ENCODE peak calls at places on chromosomes 3 and 15, in four cellular contexts. One of them, this sample, is unnamed. For H3K4me1, the result is how much of the 10 kb centered on the place peaks cover.

GRCh38 chr3:17951241-17951640 is 208.8 kb upstream of the TBC1D5 start:
- DNase-seq in H9: no peak
- DNase-seq in neuronal stem cell: no peak
- DNase-seq in IMR-90: no peak
- DNase-seq in this sample: no peak

GRCh38 chr15:92430067-92430435 is 36.4 kb downstream of the ST8SIA2 start:
- DNase-seq in H9: no peak
- DNase-seq in neuronal stem cell: no peak
- DNase-seq in IMR-90: no peak
- DNase-seq in this sample: peak

GRCh38 chr3:161500057-161500836 is 3.6 kb downstream of the OTOL1 start:
- DNase-seq in H9: no peak
- DNase-seq in neuronal stem cell: no peak
- DNase-seq in IMR-90: no peak
- DNase-seq in this sample: no peak

GRCh38 chr15:39629376-39629775 is 48.5 kb downstream of the THBS1 start:
- DNase-seq in H9: no peak
- DNase-seq in neuronal stem cell: no peak
- DNase-seq in IMR-90: peak
- DNase-seq in this sample: no peak

GRCh38 chr3:52829906-52830463 is 487 bp downstream of the ITIH4 start:
- DNase-seq in H9: no peak
- DNase-seq in neuronal stem cell: no peak
- DNase-seq in IMR-90: no peak
- DNase-seq in this sample: no peak

GRCh38 chr3:126342991-126343661 is 14.1 kb downstream of the KLF15 start:
- DNase-seq in H9: peak
- DNase-seq in neuronal stem cell: peak
- DNase-seq in IMR-90: peak
- DNase-seq in this sample: peak

GRCh38 chr3:185721970-185722369 is 102.9 kb downstream of the IGF2BP2 start:
- DNase-seq in H9: no peak
- DNase-seq in neuronal stem cell: no peak
- DNase-seq in IMR-90: no peak
- DNase-seq in this sample: no peak

GRCh38 chr3:13638927-13639326 is 90.0 kb downstream of the FBLN2 start:
- DNase-seq in H9: no peak
- DNase-seq in neuronal stem cell: no peak
- DNase-seq in IMR-90: no peak
- DNase-seq in this sample: no peak

GRCh38 chr3:138834359-138835176 is at the start of gene PIK3CB:
- DNase-seq in H9: peak
- DNase-seq in neuronal stem cell: peak
- DNase-seq in IMR-90: peak
- DNase-seq in this sample: peak

GRCh38 chr3:14379842-14380241 is 22.6 kb upstream of the SLC6A6 start:
- DNase-seq in H9: no peak
- DNase-seq in neuronal stem cell: no peak
- DNase-seq in IMR-90: no peak
- DNase-seq in this sample: no peak

GRCh38 chr3:52934626-52935530 is 37.5 kb upstream of the STIMATE start:
- DNase-seq in H9: peak
- DNase-seq in neuronal stem cell: peak
- DNase-seq in IMR-90: peak
- DNase-seq in this sample: peak

GRCh38 chr3:187807086-187807862 is 62.0 kb upstream of the BCL6 start:
- DNase-seq in H9: no peak
- DNase-seq in neuronal stem cell: no peak
- DNase-seq in IMR-90: peak
- DNase-seq in this sample: no peak

GRCh38 chr3:474828-475227 is 278.3 kb downstream of the CHL1 start:
- DNase-seq in H9: no peak
- DNase-seq in neuronal stem cell: no peak
- DNase-seq in IMR-90: no peak
- DNase-seq in this sample: peak

GRCh38 chr3:25820372-25820771 is 30.5 kb downstream of the OXSM start:
- DNase-seq in H9: peak
- DNase-seq in neuronal stem cell: no peak
- DNase-seq in IMR-90: peak
- DNase-seq in this sample: peak

GRCh38 chr15:33068531-33068990 is 126.0 kb downstream of the FMN1 start:
- DNase-seq in H9: peak
- DNase-seq in neuronal stem cell: no peak
- DNase-seq in IMR-90: no peak
- DNase-seq in this sample: peak

GRCh38 chr15:76285241-76285825 is 25.9 kb downstream of the ETFA start:
- DNase-seq in H9: no peak
- DNase-seq in neuronal stem cell: no peak
- DNase-seq in IMR-90: peak
- DNase-seq in this sample: no peak

GRCh38 chr3:28940530-28940929 is 340.3 kb upstream of the RBMS3 start:
- DNase-seq in H9: no peak
- DNase-seq in neuronal stem cell: no peak
- DNase-seq in IMR-90: peak
- DNase-seq in this sample: no peak

GRCh38 chr3:134807189-134807588 is 12.1 kb downstream of the EPHB1 start:
- DNase-seq in H9: no peak
- DNase-seq in neuronal stem cell: no peak
- DNase-seq in IMR-90: no peak
- DNase-seq in this sample: no peak

GRCh38 chr3:134802428-134803050 is 7.5 kb downstream of the EPHB1 start:
- DNase-seq in H9: no peak
- DNase-seq in neuronal stem cell: no peak
- DNase-seq in IMR-90: no peak
- DNase-seq in this sample: no peak

GRCh38 chr3:134803652-134804051 is 8.6 kb downstream of the EPHB1 start:
- DNase-seq in H9: no peak
- DNase-seq in neuronal stem cell: no peak
- DNase-seq in IMR-90: no peak
- DNase-seq in this sample: no peak

GRCh38 chr3:134803051-134803505 is 8.0 kb downstream of the EPHB1 start:
- DNase-seq in H9: no peak
- DNase-seq in neuronal stem cell: no peak
- DNase-seq in IMR-90: no peak
- DNase-seq in this sample: no peak

GRCh38 chr3:134804508-134805480 is 9.7 kb downstream of the EPHB1 start:
- DNase-seq in H9: no peak
- DNase-seq in neuronal stem cell: no peak
- DNase-seq in IMR-90: no peak
- DNase-seq in this sample: no peak
- H3K4me1 ChIP-seq in H9: under half
- H3K4me1 ChIP-seq in neuronal stem cell: under half
- H3K4me1 ChIP-seq in IMR-90: under half
- H3K4me1 ChIP-seq in this sample: under half

DNA sequence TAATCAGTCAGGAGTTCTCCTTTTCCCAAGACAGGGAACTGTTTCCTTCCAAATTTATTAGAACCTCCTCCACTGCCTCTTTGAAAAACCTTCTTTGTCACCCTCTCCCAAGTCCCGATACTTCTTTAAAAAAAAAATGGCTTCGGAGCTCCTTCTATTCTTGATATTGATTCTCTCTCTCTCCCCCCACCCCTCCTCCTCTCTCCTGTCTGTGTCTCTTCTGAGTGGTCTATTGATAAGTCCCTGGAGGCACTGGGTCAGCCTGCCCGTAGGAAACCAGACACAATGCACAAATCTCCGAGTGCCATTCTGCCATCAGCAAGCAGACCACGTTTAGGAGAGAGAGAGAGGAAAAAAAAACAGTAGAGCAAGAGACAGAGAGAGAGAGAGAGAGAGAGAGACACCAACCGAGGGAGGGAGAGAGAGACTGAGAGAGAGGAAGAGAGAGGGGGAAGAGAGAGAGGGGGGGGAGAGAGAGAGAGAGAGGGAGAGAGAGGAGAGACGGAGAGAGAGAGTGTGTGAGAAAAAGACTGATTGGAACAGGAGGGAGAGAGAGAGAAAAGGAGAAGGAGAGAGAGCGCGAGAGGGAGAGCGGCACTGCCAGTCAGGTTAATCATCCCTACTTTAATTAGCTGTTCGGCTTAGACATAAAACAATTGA is 160.9 kb downstream of the TIGIT start:
- DNase-seq in H9: no peak
- DNase-seq in neuronal stem cell: peak
- DNase-seq in IMR-90: no peak
- DNase-seq in this sample: peak
- H2BK15ac ChIP-seq in H9: no peak
- H2BK15ac ChIP-seq in neuronal stem cell: no peak
- H2BK15ac ChIP-seq in IMR-90: no peak
- H2BK15ac ChIP-seq in this sample: no peak

GRCh38 chr3:112140584-112140983 is 7.5 kb upstream of the GCSAM start:
- DNase-seq in H9: no peak
- DNase-seq in neuronal stem cell: no peak
- DNase-seq in IMR-90: no peak
- DNase-seq in this sample: no peak

GRCh38 chr3:112134335-112135124 is 1.5 kb upstream of the GCSAM start:
- DNase-seq in H9: no peak
- DNase-seq in neuronal stem cell: no peak
- DNase-seq in IMR-90: no peak
- DNase-seq in this sample: peak

GRCh38 chr3:112133606-112134334 is 722 bp upstream of the GCSAM start:
- DNase-seq in H9: no peak
- DNase-seq in neuronal stem cell: no peak
- DNase-seq in IMR-90: no peak
- DNase-seq in this sample: no peak

GRCh38 chr3:112136046-112136445 is 3.0 kb upstream of the GCSAM start:
- DNase-seq in H9: no peak
- DNase-seq in neuronal stem cell: no peak
- DNase-seq in IMR-90: no peak
- DNase-seq in this sample: no peak

GRCh38 chr3:112136959-112137693 is 4.1 kb upstream of the GCSAM start:
- DNase-seq in H9: peak
- DNase-seq in neuronal stem cell: peak
- DNase-seq in IMR-90: peak
- DNase-seq in this sample: peak
- H3K4me1 ChIP-seq in H9: under half
- H3K4me1 ChIP-seq in neuronal stem cell: under half
- H3K4me1 ChIP-seq in IMR-90: under half
- H3K4me1 ChIP-seq in this sample: under half

GRCh38 chr15:73922186-73923151 is 3.8 kb upstream of the LOXL1 start:
- DNase-seq in H9: peak
- DNase-seq in neuronal stem cell: no peak
- DNase-seq in IMR-90: peak
- DNase-seq in this sample: peak
- H2BK15ac ChIP-seq in H9: no peak
- H2BK15ac ChIP-seq in neuronal stem cell: peak
- H2BK15ac ChIP-seq in IMR-90: peak
- H2BK15ac ChIP-seq in this sample: no peak

GRCh38 chr15:57218826-57219576 is 157.3 kb upstream of the CGNL1 start:
- DNase-seq in H9: peak
- DNase-seq in neuronal stem cell: peak
- DNase-seq in IMR-90: peak
- DNase-seq in this sample: peak
- H3K4me1 ChIP-seq in H9: under half
- H3K4me1 ChIP-seq in neuronal stem cell: under half
- H3K4me1 ChIP-seq in IMR-90: under half
- H3K4me1 ChIP-seq in this sample: under half

GRCh38 chr3:146086211-146086610 is 74.8 kb downstream of the PLOD2 start:
- DNase-seq in H9: no peak
- DNase-seq in neuronal stem cell: no peak
- DNase-seq in IMR-90: peak
- DNase-seq in this sample: no peak
- H2BK15ac ChIP-seq in H9: no peak
- H2BK15ac ChIP-seq in neuronal stem cell: no peak
- H2BK15ac ChIP-seq in IMR-90: no peak
- H2BK15ac ChIP-seq in this sample: no peak

GRCh38 chr15:84829428-84829827 is 12.3 kb downstream of the ALPK3 start:
- DNase-seq in H9: no peak
- DNase-seq in neuronal stem cell: no peak
- DNase-seq in IMR-90: no peak
- DNase-seq in this sample: no peak
- H3K4me1 ChIP-seq in H9: under half
- H3K4me1 ChIP-seq in neuronal stem cell: under half
- H3K4me1 ChIP-seq in IMR-90: under half
- H3K4me1 ChIP-seq in this sample: under half

DNA sequence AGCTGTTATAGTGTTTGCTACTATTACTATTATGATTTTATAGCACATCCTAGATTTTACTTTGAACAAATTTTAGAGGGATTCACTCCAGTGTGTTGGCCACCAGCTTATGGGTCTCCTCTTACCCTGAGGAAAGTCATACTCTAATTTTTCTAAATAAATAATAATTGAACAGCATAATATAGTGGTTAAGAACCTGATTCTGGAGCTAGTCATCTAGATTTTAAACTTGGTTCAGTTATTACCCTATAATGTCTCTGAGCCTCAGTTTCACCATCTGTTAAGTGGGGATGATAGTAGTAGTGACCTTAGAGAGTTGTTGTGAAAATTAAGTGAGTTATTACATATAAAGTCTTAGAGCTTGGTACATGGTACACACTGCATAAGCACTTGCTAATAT is 30.7 kb upstream of the TOPAZ1 start:
- DNase-seq in H9: no peak
- DNase-seq in neuronal stem cell: no peak
- DNase-seq in IMR-90: no peak
- DNase-seq in this sample: no peak
- H2BK15ac ChIP-seq in H9: no peak
- H2BK15ac ChIP-seq in neuronal stem cell: no peak
- H2BK15ac ChIP-seq in IMR-90: no peak
- H2BK15ac ChIP-seq in this sample: no peak